ENCODE peak calls at places on chromosomes 6 and 20, in seven cellular contexts. P is neural crest cell, E is ELR, N is GM12892, K is mucosa of descending colon, U is epithelial cell of esophagus, Y is AG09319. R is an unnamed sample.

GRCh38 chr6:131136021-131136847 is 967 bp downstream of the AKAP7 start:
- DNase-seq in K (peak), Y (no peak), E (peak), N (no peak), P (no peak), U (peak), R (no peak)

GRCh38 chr6:90393232-90393884 is 96.7 kb upstream of the BACH2 start:
- DNase-seq in E (peak), N (no peak), P (peak), U (peak), Y (peak), K (peak), R (peak)

GRCh38 chr20:10271470-10272219 is 53.0 kb downstream of the SNAP25 start:
- DNase-seq in E (no peak), P (no peak), U (no peak), K (no peak), N (no peak), Y (peak), R (no peak)

GRCh38 chr20:49268600-49269365 is 9.1 kb downstream of the ZNFX1 start:
- DNase-seq in Y (no peak), U (no peak), P (no peak), N (no peak), K (no peak), E (peak), R (no peak)

GRCh38 chr20:44073011-44073674 is 113.8 kb downstream of the JPH2 start:
- DNase-seq in N (no peak), P (no peak), K (no peak), U (no peak), E (no peak), Y (no peak), R (no peak)

GRCh38 chr6:54194067-54194466 is 82.8 kb downstream of the MLIP start:
- DNase-seq in Y (no peak), P (no peak), K (no peak), N (no peak), U (peak), E (peak), R (peak)

GRCh38 chr6:83352413-83352812 is 78.4 kb downstream of the ME1 start:
- DNase-seq in N (no peak), P (no peak), U (peak), E (peak), Y (no peak), K (no peak), R (no peak)

GRCh38 chr6:14412026-14412425 is 294.5 kb downstream of the CD83 start:
- DNase-seq in E (peak), Y (no peak), P (no peak), K (no peak), U (no peak), N (no peak), R (no peak)

GRCh38 chr6:127117979-127118504 is 429 bp upstream of the RSPO3 start:
- DNase-seq in Y (no peak), N (peak), K (peak), E (peak), P (peak), U (no peak), R (no peak)

GRCh38 chr20:49790077-49790798 is 22.4 kb upstream of the SLC9A8 start:
- DNase-seq in E (peak), U (peak), P (no peak), Y (peak), K (no peak), N (no peak), R (no peak)

GRCh38 chr6:5125152-5126006 is 40.2 kb downstream of the PPP1R3G start:
- DNase-seq in Y (no peak), K (no peak), U (peak), P (no peak), E (peak), N (no peak), R (no peak)

GRCh38 chr20:50817776-50818172 is 22.9 kb downstream of the BCAS4 start:
- DNase-seq in Y (no peak), K (no peak), U (no peak), E (no peak), N (no peak), P (no peak), R (no peak)

GRCh38 chr6:75266716-75267291 is 17.8 kb downstream of the TMEM30A start:
- DNase-seq in P (no peak), E (peak), N (no peak), K (no peak), U (peak), Y (no peak), R (no peak)

GRCh38 chr6:3326981-3327380 is 68.2 kb downstream of the PSMG4 start:
- DNase-seq in E (no peak), P (no peak), Y (no peak), U (no peak), K (no peak), N (no peak), R (no peak)

GRCh38 chr20:3828798-3829197 is 8.5 kb downstream of the AP5S1 start:
- DNase-seq in Y (no peak), E (no peak), K (no peak), U (no peak), N (no peak), P (no peak), R (no peak)

GRCh38 chr6:105179244-105180065 is at the start of gene POPDC3:
- DNase-seq in U (peak), N (peak), E (peak), P (peak), K (no peak), Y (no peak), R (peak)

GRCh38 chr6:32883789-32884188 is 29.8 kb downstream of the PSMB9 start:
- DNase-seq in P (no peak), K (no peak), U (peak), Y (peak), E (peak), N (no peak), R (no peak)

GRCh38 chr6:34459899-34460593 is 5.8 kb upstream of the PACSIN1 start:
- DNase-seq in Y (no peak), U (peak), N (no peak), P (peak), K (peak), E (peak), R (no peak)

GRCh38 chr6:33668914-33669313 is 42.6 kb downstream of the UQCC2 start:
- DNase-seq in K (peak), P (no peak), E (no peak), N (no peak), Y (no peak), U (peak), R (no peak)

GRCh38 chr20:61844621-61845020 is 221.1 kb downstream of the TAF4 start:
- DNase-seq in K (no peak), E (no peak), Y (no peak), P (no peak), N (no peak), U (no peak), R (no peak)

GRCh38 chr6:27837636-27838512 is 74.3 kb downstream of the OR2B2 start:
- DNase-seq in P (peak), Y (peak), N (peak), U (peak), E (peak), K (peak), R (peak)

GRCh38 chr6:122623279-122623678 is 13.1 kb downstream of the PKIB start:
- DNase-seq in E (no peak), Y (no peak), N (no peak), U (peak), P (no peak), K (no peak), R (no peak)

GRCh38 chr6:44221291-44221960 is 2.0 kb upstream of the SLC29A1 start:
- DNase-seq in K (peak), Y (peak), E (peak), U (peak), N (peak), P (peak), R (no peak)

GRCh38 chr6:52157301-52157930 is 28.8 kb upstream of the IL17A start:
- DNase-seq in Y (no peak), N (no peak), P (no peak), K (no peak), U (peak), E (peak), R (no peak)

R was measured in NT2/D1.